ENCODE peak calls at places on chromosomes 2 and 18, in four cellular contexts. B is heart left ventricle, X is NB4, J is GM12865. Y is an unnamed sample.

GRCh38 chr2:217685255-217685605 is 317.6 kb downstream of the TNS1 start:
- DNase-seq in J (no peak), B (no peak), X (peak; percentile 69), Y (no peak)

GRCh38 chr2:67295851-67296250 is 101.3 kb upstream of the ETAA1 start:
- DNase-seq in X (no peak), J (no peak), B (no peak), Y (no peak)

GRCh38 chr2:42964444-42965081 is 172.2 kb upstream of the HAAO start:
- DNase-seq in X (peak; percentile 80), B (peak; percentile 89), J (no peak), Y (no peak)

GRCh38 chr2:221495766-221496165 is 76.3 kb downstream of the EPHA4 start:
- DNase-seq in B (no peak), J (no peak), X (no peak), Y (no peak)

GRCh38 chr2:11681722-11682589 is 12.0 kb upstream of the NTSR2 start:
- DNase-seq in X (peak; percentile 67), B (peak; percentile 44), J (peak; percentile 49), Y (peak; percentile 32)

GRCh38 chr2:34734662-34735061 is 1135.6 kb upstream of the FAM98A start:
- DNase-seq in J (no peak), X (no peak), B (no peak), Y (no peak)

GRCh38 chr2:200419325-200419724 is 90.5 kb downstream of the KCTD18 start:
- DNase-seq in B (no peak), J (no peak), X (no peak), Y (no peak)

GRCh38 chr18:23721711-23722479 is 32.6 kb downstream of the LAMA3 start:
- DNase-seq in X (no peak), J (no peak), B (no peak), Y (no peak)

GRCh38 chr2:24771905-24772586 is 21.1 kb downstream of the PTRHD1 start:
- DNase-seq in J (no peak), B (no peak), X (no peak), Y (no peak)

GRCh38 chr18:30970201-30970816 is 72.2 kb downstream of the DSC3 start:
- DNase-seq in B (no peak), X (peak; percentile 51), J (peak; percentile 43), Y (peak; percentile 25)

GRCh38 chr2:201490291-201490690 is 38.8 kb downstream of the STRADB start:
- DNase-seq in J (no peak), X (no peak), B (no peak), Y (no peak)

GRCh38 chr2:60319031-60319547 is 234.4 kb downstream of the BCL11A start:
- DNase-seq in J (no peak), X (no peak), B (no peak), Y (no peak)

GRCh38 chr2:118430510-118431187 is 342.4 kb downstream of the INSIG2 start:
- DNase-seq in J (no peak), B (no peak), X (no peak), Y (no peak)

GRCh38 chr2:223047260-223047761 is 4.7 kb upstream of the KCNE4 start:
- DNase-seq in X (no peak), B (no peak), J (no peak), Y (no peak)

GRCh38 chr2:188665196-188665595 is 309.0 kb upstream of the COL3A1 start:
- DNase-seq in X (no peak), B (no peak), J (no peak), Y (no peak)

GRCh38 chr2:28269019-28269784 is 123.5 kb upstream of the FOSL2 start:
- DNase-seq in B (no peak), J (no peak), X (no peak), Y (peak; percentile 11)

GRCh38 chr2:221502270-221502973 is 69.7 kb downstream of the EPHA4 start:
- DNase-seq in B (no peak), J (no peak), X (no peak), Y (no peak)

GRCh38 chr18:5455644-5456043 is 88.2 kb downstream of the EPB41L3 start:
- DNase-seq in J (no peak), X (no peak), B (no peak), Y (no peak)

GRCh38 chr2:26730549-26730948 is 33.5 kb upstream of the SLC35F6 start:
- DNase-seq in X (no peak), J (no peak), B (no peak), Y (no peak)

GRCh38 chr2:74553892-74554820 is at the start of the genes DOK1 and LOXL3:
- DNase-seq in X (peak; percentile 86), B (peak; percentile 95), J (peak; percentile 89), Y (peak; percentile 49)

GRCh38 chr2:233447506-233448219 is 93.4 kb downstream of the DGKD start:
- DNase-seq in X (no peak), J (no peak), B (no peak), Y (no peak)

GRCh38 chr2:25174192-25174861 is 5.9 kb upstream of the POMC start:
- DNase-seq in X (no peak), B (no peak), J (no peak), Y (no peak)

GRCh38 chr2:16321872-16322271 is 343.8 kb downstream of the CYRIA start:
- DNase-seq in B (no peak), J (no peak), X (peak; percentile 17), Y (no peak)

GRCh38 chr2:33644215-33644614 is 45.1 kb upstream of the FAM98A start:
- DNase-seq in J (no peak), B (no peak), X (no peak), Y (no peak)

DNA sequence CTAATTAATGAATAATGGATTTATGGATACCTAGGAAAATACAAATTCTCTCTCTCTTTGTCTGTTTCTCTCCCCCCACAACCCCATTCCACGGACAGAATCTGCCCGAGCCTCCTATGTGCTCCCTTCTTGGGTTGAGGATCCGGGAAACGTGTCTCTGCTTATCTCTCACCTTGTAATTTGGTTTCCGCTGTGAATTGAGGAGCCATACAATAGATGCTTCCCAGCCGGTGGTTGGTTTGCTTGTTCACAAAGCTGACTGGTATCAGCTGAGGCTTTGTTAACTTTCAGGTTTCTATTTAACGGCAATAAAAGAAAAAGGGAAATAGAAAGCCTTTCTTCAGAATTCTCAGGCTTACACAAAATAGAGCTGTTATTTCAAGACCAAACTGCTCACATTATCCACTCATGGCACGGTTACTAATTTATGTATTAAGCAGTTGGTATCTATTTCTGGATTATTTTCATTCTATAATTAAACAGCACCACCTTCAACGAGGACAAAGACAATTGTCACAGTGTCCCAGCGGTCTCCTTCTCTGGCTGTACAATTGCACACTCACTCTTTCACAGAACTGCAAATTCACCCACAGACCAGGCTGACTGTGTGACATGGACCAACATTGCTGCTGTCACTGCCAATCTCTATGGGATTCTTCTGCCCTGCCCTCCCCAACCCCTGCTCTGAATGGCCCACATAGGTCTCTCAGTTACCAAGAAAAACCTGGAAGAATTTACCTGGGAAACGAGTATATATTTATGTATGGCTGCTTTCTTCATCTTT is 26.3 kb downstream of the LRRC30 start:
- DNase-seq in X (no peak), B (no peak), J (no peak), Y (no peak)
- H3K4me3 ChIP-seq in X (no peak overlapping the region), B (no peak overlapping the region), J (no peak overlapping the region), Y (no peak overlapping the region)

GRCh38 chr2:48170281-48170680 is 264.0 kb upstream of the FBXO11 start:
- DNase-seq in X (no peak), B (no peak), J (no peak), Y (no peak)
- H3K4me3 ChIP-seq in X (no peak overlapping the region), B (no peak overlapping the region), J (no peak overlapping the region), Y (no peak overlapping the region)

DNA sequence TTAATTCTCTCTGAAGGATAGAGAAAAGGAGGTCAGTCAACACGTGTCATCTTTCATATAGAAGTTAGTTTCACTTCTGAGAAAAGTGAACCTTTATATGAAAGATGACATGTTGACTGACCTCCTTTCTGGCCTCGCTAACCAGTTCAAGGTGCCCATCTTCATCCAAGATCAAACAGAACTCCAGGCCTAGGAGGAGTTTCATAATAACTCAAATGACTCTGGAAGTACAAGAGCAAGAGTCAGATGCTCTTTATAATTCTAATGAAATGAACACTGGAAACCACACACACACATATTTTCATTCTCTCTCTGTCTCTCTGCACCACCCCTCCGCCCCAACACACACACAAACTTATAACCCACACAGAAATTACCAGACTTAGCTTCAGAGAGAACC is 16.3 kb downstream of the ANKRD44 start:
- DNase-seq in J (peak; percentile 64), X (no peak), B (no peak), Y (no peak)
- H3K4me3 ChIP-seq in J (peak overlapping the region; percentile 51), X (no peak overlapping the region), B (no peak overlapping the region), Y (no peak overlapping the region)

GRCh38 chr18:58891753-58892152 is 27.1 kb downstream of the ZNF532 start:
- DNase-seq in X (no peak), J (no peak), B (no peak), Y (no peak)
- H3K4me3 ChIP-seq in X (no peak overlapping the region), J (no peak overlapping the region), B (peak overlapping the region; percentile 24), Y (no peak overlapping the region)

GRCh38 chr2:84458436-84459027 is 548 bp downstream of the SUCLG1 start:
- DNase-seq in J (peak; percentile 35), B (no peak), X (peak; percentile 31), Y (no peak)

GRCh38 chr2:84461310-84461709 is 2.2 kb upstream of the SUCLG1 start:
- DNase-seq in J (no peak), X (no peak), B (no peak), Y (no peak)

GRCh38 chr2:84454581-84454980 is 4.5 kb downstream of the SUCLG1 start:
- DNase-seq in B (no peak), J (no peak), X (no peak), Y (no peak)

GRCh38 chr2:84459944-84460429 is 907 bp upstream of the SUCLG1 start:
- DNase-seq in X (peak; percentile 50), B (no peak), J (no peak), Y (no peak)

GRCh38 chr2:84459028-84459943 is at the start of gene SUCLG1:
- DNase-seq in J (peak; percentile 90), B (peak; percentile 92), X (peak; percentile 91), Y (peak; percentile 71)
- H3K4me3 ChIP-seq in J (peak within 1 kb of the TSS; percentile 89), B (peak within 1 kb of the TSS; percentile 82), X (peak within 1 kb of the TSS; percentile 95), Y (peak within 1 kb of the TSS; percentile 73)

DNA sequence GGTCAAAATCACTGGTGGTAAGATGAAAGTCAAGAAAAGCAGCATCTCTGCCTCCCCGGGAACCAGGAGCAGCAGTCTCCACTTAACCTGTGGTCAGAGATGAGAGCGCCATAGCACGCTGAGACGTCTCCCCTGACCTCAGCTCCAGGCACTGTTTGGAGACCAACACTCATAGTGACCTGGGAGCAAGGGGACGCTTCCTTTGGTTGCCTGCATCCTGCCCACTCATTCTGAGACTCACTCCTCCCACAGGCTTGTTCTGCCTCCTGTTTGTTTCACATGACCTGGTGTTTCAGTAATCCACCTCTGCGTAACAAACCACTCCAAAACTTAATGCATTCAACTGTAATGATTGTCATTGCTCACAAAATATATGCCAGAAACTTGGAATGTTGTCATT is 139.3 kb downstream of the ACOXL start:
- DNase-seq in X (no peak), B (no peak), J (peak; percentile 78), Y (no peak)
- H3K4me3 ChIP-seq in X (no peak overlapping the region), B (no peak overlapping the region), J (no peak overlapping the region), Y (no peak overlapping the region)

Y was measured in Jurkat, Clone E6-1.